ENCODE peak calls at places on chromosomes 13 and 19, in five cellular contexts. One of them, this sample, is unnamed.

GRCh38 chr13:109447667-109448066 is 338.7 kb downstream of the IRS2 start:
- DNase-seq in ELR: no peak
- DNase-seq in stimulated activated CD4-positive, alpha-beta T cell treated with anti-CD3 and anti-CD28 coated beads, Interleukin-1b, Interleukin-23, amount 100 ng/mL, for 1 hour: no peak
- DNase-seq in GM03348: no peak
- DNase-seq in cardiac septum: no peak
- DNase-seq in this sample: no peak

GRCh38 chr13:76711515-76712182 is 174.6 kb downstream of the KCTD12 start:
- DNase-seq in ELR: peak
- DNase-seq in stimulated activated CD4-positive, alpha-beta T cell treated with anti-CD3 and anti-CD28 coated beads, Interleukin-1b, Interleukin-23, amount 100 ng/mL, for 1 hour: no peak
- DNase-seq in GM03348: peak
- DNase-seq in cardiac septum: no peak
- DNase-seq in this sample: no peak

GRCh38 chr19:47779524-47780214 is 1.2 kb downstream of the SELENOW start:
- DNase-seq in ELR: no peak
- DNase-seq in stimulated activated CD4-positive, alpha-beta T cell treated with anti-CD3 and anti-CD28 coated beads, Interleukin-1b, Interleukin-23, amount 100 ng/mL, for 1 hour: no peak
- DNase-seq in GM03348: peak
- DNase-seq in cardiac septum: peak
- DNase-seq in this sample: no peak

GRCh38 chr13:105059786-105060185 is 1475.7 kb downstream of the EFNB2 start:
- DNase-seq in ELR: no peak
- DNase-seq in stimulated activated CD4-positive, alpha-beta T cell treated with anti-CD3 and anti-CD28 coated beads, Interleukin-1b, Interleukin-23, amount 100 ng/mL, for 1 hour: no peak
- DNase-seq in GM03348: no peak
- DNase-seq in cardiac septum: no peak
- DNase-seq in this sample: no peak

GRCh38 chr13:65154661-65155447 is 2075.3 kb downstream of the PCDH9 start:
- DNase-seq in ELR: no peak
- DNase-seq in stimulated activated CD4-positive, alpha-beta T cell treated with anti-CD3 and anti-CD28 coated beads, Interleukin-1b, Interleukin-23, amount 100 ng/mL, for 1 hour: no peak
- DNase-seq in GM03348: no peak
- DNase-seq in cardiac septum: no peak
- DNase-seq in this sample: no peak

GRCh38 chr13:79463604-79464003 is 17.4 kb upstream of the NDFIP2 start:
- DNase-seq in ELR: no peak
- DNase-seq in stimulated activated CD4-positive, alpha-beta T cell treated with anti-CD3 and anti-CD28 coated beads, Interleukin-1b, Interleukin-23, amount 100 ng/mL, for 1 hour: no peak
- DNase-seq in GM03348: no peak
- DNase-seq in cardiac septum: no peak
- DNase-seq in this sample: no peak

GRCh38 chr13:27476943-27477681 is 26.7 kb upstream of the MTIF3 start:
- DNase-seq in ELR: peak
- DNase-seq in stimulated activated CD4-positive, alpha-beta T cell treated with anti-CD3 and anti-CD28 coated beads, Interleukin-1b, Interleukin-23, amount 100 ng/mL, for 1 hour: no peak
- DNase-seq in GM03348: peak
- DNase-seq in cardiac septum: no peak
- DNase-seq in this sample: no peak

GRCh38 chr19:10836478-10837325 is 690 bp upstream of the TMED1 start:
- DNase-seq in ELR: peak
- DNase-seq in stimulated activated CD4-positive, alpha-beta T cell treated with anti-CD3 and anti-CD28 coated beads, Interleukin-1b, Interleukin-23, amount 100 ng/mL, for 1 hour: peak
- DNase-seq in GM03348: no peak
- DNase-seq in cardiac septum: peak
- DNase-seq in this sample: peak

GRCh38 chr19:32869369-32870153 is at the start of gene SLC7A9:
- DNase-seq in ELR: no peak
- DNase-seq in stimulated activated CD4-positive, alpha-beta T cell treated with anti-CD3 and anti-CD28 coated beads, Interleukin-1b, Interleukin-23, amount 100 ng/mL, for 1 hour: no peak
- DNase-seq in GM03348: no peak
- DNase-seq in cardiac septum: no peak
- DNase-seq in this sample: no peak

GRCh38 chr13:89897681-89898080 is 1449.8 kb upstream of the MIR17HG start:
- DNase-seq in ELR: no peak
- DNase-seq in stimulated activated CD4-positive, alpha-beta T cell treated with anti-CD3 and anti-CD28 coated beads, Interleukin-1b, Interleukin-23, amount 100 ng/mL, for 1 hour: no peak
- DNase-seq in GM03348: no peak
- DNase-seq in cardiac septum: no peak
- DNase-seq in this sample: no peak

GRCh38 chr13:33075996-33076395 is 59.8 kb downstream of the KL start:
- DNase-seq in ELR: no peak
- DNase-seq in stimulated activated CD4-positive, alpha-beta T cell treated with anti-CD3 and anti-CD28 coated beads, Interleukin-1b, Interleukin-23, amount 100 ng/mL, for 1 hour: no peak
- DNase-seq in GM03348: no peak
- DNase-seq in cardiac septum: no peak
- DNase-seq in this sample: no peak

GRCh38 chr13:75258159-75258782 is 223.7 kb downstream of the TBC1D4 start:
- DNase-seq in ELR: peak
- DNase-seq in stimulated activated CD4-positive, alpha-beta T cell treated with anti-CD3 and anti-CD28 coated beads, Interleukin-1b, Interleukin-23, amount 100 ng/mL, for 1 hour: no peak
- DNase-seq in GM03348: peak
- DNase-seq in cardiac septum: no peak
- DNase-seq in this sample: no peak

GRCh38 chr13:51317262-51317661 is 22.2 kb upstream of the SERPINE3 start:
- DNase-seq in ELR: no peak
- DNase-seq in stimulated activated CD4-positive, alpha-beta T cell treated with anti-CD3 and anti-CD28 coated beads, Interleukin-1b, Interleukin-23, amount 100 ng/mL, for 1 hour: no peak
- DNase-seq in GM03348: no peak
- DNase-seq in cardiac septum: no peak
- DNase-seq in this sample: no peak

GRCh38 chr19:48315712-48316111 is 9.6 kb upstream of the EMP3 start:
- DNase-seq in ELR: no peak
- DNase-seq in stimulated activated CD4-positive, alpha-beta T cell treated with anti-CD3 and anti-CD28 coated beads, Interleukin-1b, Interleukin-23, amount 100 ng/mL, for 1 hour: no peak
- DNase-seq in GM03348: no peak
- DNase-seq in cardiac septum: no peak
- DNase-seq in this sample: no peak

GRCh38 chr19:51824603-51825002 is 29.6 kb downstream of the FPR3 start:
- DNase-seq in ELR: no peak
- DNase-seq in stimulated activated CD4-positive, alpha-beta T cell treated with anti-CD3 and anti-CD28 coated beads, Interleukin-1b, Interleukin-23, amount 100 ng/mL, for 1 hour: no peak
- DNase-seq in GM03348: no peak
- DNase-seq in cardiac septum: no peak
- DNase-seq in this sample: no peak

GRCh38 chr19:16033721-16034120 is 42.6 kb upstream of the TPM4 start:
- DNase-seq in ELR: no peak
- DNase-seq in stimulated activated CD4-positive, alpha-beta T cell treated with anti-CD3 and anti-CD28 coated beads, Interleukin-1b, Interleukin-23, amount 100 ng/mL, for 1 hour: no peak
- DNase-seq in GM03348: no peak
- DNase-seq in cardiac septum: no peak
- DNase-seq in this sample: no peak

GRCh38 chr13:41960195-41960699 is 662 bp downstream of the VWA8 start:
- DNase-seq in ELR: peak
- DNase-seq in stimulated activated CD4-positive, alpha-beta T cell treated with anti-CD3 and anti-CD28 coated beads, Interleukin-1b, Interleukin-23, amount 100 ng/mL, for 1 hour: no peak
- DNase-seq in GM03348: peak
- DNase-seq in cardiac septum: no peak
- DNase-seq in this sample: no peak

GRCh38 chr13:96819375-96819774 is 174.9 kb downstream of the OXGR1 start:
- DNase-seq in ELR: no peak
- DNase-seq in stimulated activated CD4-positive, alpha-beta T cell treated with anti-CD3 and anti-CD28 coated beads, Interleukin-1b, Interleukin-23, amount 100 ng/mL, for 1 hour: no peak
- DNase-seq in GM03348: no peak
- DNase-seq in cardiac septum: no peak
- DNase-seq in this sample: no peak

GRCh38 chr19:13946414-13946813 is 5.9 kb upstream of the DCAF15 start:
- DNase-seq in ELR: no peak
- DNase-seq in stimulated activated CD4-positive, alpha-beta T cell treated with anti-CD3 and anti-CD28 coated beads, Interleukin-1b, Interleukin-23, amount 100 ng/mL, for 1 hour: no peak
- DNase-seq in GM03348: no peak
- DNase-seq in cardiac septum: no peak
- DNase-seq in this sample: no peak

This sample was measured in activated T-helper 9 cell treated with anti-CD3 and anti-CD28 coated beads, Interleukin-2, amount 50 U/mL, for 16 hours.